ENCODE peak calls at places on chromosomes 5 and 9, in four cellular contexts. N is H9, A is IMR-90, Q is H1. G is an unnamed sample.

GRCh38 chr5:91178461-91178860 is 204.7 kb downstream of the ARRDC3 start:
- DNase-seq in N (no peak), A (peak), Q (no peak), G (no peak)

GRCh38 chr9:88060746-88061145 is 77.5 kb downstream of the SPATA31C2 start:
- DNase-seq in N (no peak), A (no peak), Q (no peak), G (no peak)

GRCh38 chr5:106397700-106398099 is 1273.0 kb downstream of the EFNA5 start:
- DNase-seq in N (no peak), A (peak), Q (no peak), G (peak)

GRCh38 chr5:98497391-98497790 is 276.1 kb upstream of the RGMB start:
- DNase-seq in N (no peak), A (no peak), Q (no peak), G (no peak)

GRCh38 chr5:59276277-59276647 is 617.3 kb downstream of the PDE4D start:
- DNase-seq in N (no peak), A (no peak), Q (no peak), G (no peak)

GRCh38 chr5:91225848-91226686 is 157.1 kb downstream of the ARRDC3 start:
- DNase-seq in N (peak), A (no peak), Q (peak), G (peak)

GRCh38 chr5:169686137-169686536 is 49.1 kb downstream of the DOCK2 start:
- DNase-seq in N (no peak), A (no peak), Q (no peak), G (no peak)

GRCh38 chr5:93915142-93915553 is 173.7 kb upstream of the POU5F2 start:
- DNase-seq in N (no peak), A (peak), Q (no peak), G (peak)

GRCh38 chr9:1918642-1919041 is 96.5 kb upstream of the SMARCA2 start:
- DNase-seq in N (no peak), A (no peak), Q (no peak), G (no peak)

GRCh38 chr5:105877592-105877991 is 1793.1 kb downstream of the EFNA5 start:
- DNase-seq in N (no peak), A (no peak), Q (no peak), G (no peak)

GRCh38 chr9:108813951-108814601 is 41.7 kb downstream of the ACTL7B start:
- DNase-seq in N (peak), A (no peak), Q (no peak), G (peak)

GRCh38 chr5:180718810-180719453 is 20.9 kb downstream of the OR2Y1 start:
- DNase-seq in N (no peak), A (peak), Q (no peak), G (peak)

GRCh38 chr5:159099049-159099760 is 511 bp downstream of the EBF1 start:
- DNase-seq in N (peak), A (peak), Q (peak), G (peak)

GRCh38 chr9:106718996-106719395 is 144.0 kb upstream of the ZNF462 start:
- DNase-seq in N (no peak), A (peak), Q (no peak), G (no peak)

GRCh38 chr5:169064093-169064492 is 236.8 kb downstream of the SLIT3 start:
- DNase-seq in N (no peak), A (no peak), Q (no peak), G (no peak)

GRCh38 chr5:4802044-4802443 is 338.1 kb upstream of the ADAMTS16 start:
- DNase-seq in N (no peak), A (no peak), Q (no peak), G (peak)

GRCh38 chr5:128825826-128826225 is 139.5 kb upstream of the SLC27A6 start:
- DNase-seq in N (no peak), A (peak), Q (no peak), G (no peak)

GRCh38 chr5:59089767-59090166 is 506.9 kb downstream of the RAB3C start:
- DNase-seq in N (no peak), A (no peak), Q (no peak), G (no peak)

GRCh38 chr5:170159101-170159698 is 53.5 kb downstream of the FOXI1 start:
- DNase-seq in N (no peak), A (peak), Q (no peak), G (no peak)

GRCh38 chr5:139654875-139655491 is 6.8 kb downstream of the CXXC5 start:
- DNase-seq in N (no peak), A (no peak), Q (no peak), G (no peak)

GRCh38 chr5:56457887-56458451 is 224.8 kb upstream of the ANKRD55 start:
- DNase-seq in N (no peak), A (peak), Q (no peak), G (no peak)

GRCh38 chr5:112201141-112201540 is 217.9 kb downstream of the EPB41L4A start:
- DNase-seq in N (no peak), A (no peak), Q (no peak), G (no peak)

GRCh38 chr5:83567741-83568530 is 96.4 kb downstream of the VCAN start:
- DNase-seq in N (no peak), A (peak), Q (no peak), G (peak)

GRCh38 chr9:104351726-104352125 is 152.3 kb upstream of the OR13F1 start:
- DNase-seq in N (no peak), A (no peak), Q (no peak), G (no peak)

GRCh38 chr9:81146684-81147337 is 542.5 kb downstream of the TLE1 start:
- DNase-seq in N (no peak), A (peak), Q (no peak), G (no peak)

GRCh38 chr9:95505676-95506437 is 10.9 kb downstream of the PTCH1 start:
- DNase-seq in N (peak), A (peak), Q (peak), G (peak)

GRCh38 chr5:142544946-142545652 is 140.8 kb downstream of the FGF1 start:
- DNase-seq in N (no peak), A (peak), Q (no peak), G (peak)

GRCh38 chr5:93621340-93621872 is 38.4 kb downstream of the NR2F1 start:
- DNase-seq in N (peak), A (peak), Q (peak), G (peak)

GRCh38 chr9:114690308-114690707 is 8.3 kb upstream of the TEX48 start:
- DNase-seq in N (no peak), A (no peak), Q (no peak), G (no peak)

DNA sequence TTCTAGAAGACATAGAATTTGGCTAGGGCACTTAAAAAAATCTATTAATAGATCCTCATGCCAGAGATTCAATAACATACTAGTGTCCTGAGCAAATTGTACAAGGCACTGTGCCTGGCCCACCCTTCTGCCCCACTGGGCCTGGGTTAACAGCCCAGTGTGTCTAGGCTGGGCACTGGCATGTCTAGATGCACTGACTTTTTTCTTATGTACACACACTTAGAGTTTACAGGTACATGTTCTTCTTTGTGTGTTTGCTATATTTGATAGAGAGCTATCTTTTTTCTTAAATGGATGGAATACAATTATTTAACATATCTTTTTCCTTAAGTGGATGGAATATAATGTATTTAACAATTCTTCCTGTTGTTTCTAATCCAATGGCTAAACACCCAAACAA is 241.5 kb downstream of the AUH start:
- DNase-seq in N (no peak), A (no peak), Q (no peak), G (no peak)
- H4K8ac ChIP-seq in N (no peak), A (peak), Q (no peak), G (peak)

DNA sequence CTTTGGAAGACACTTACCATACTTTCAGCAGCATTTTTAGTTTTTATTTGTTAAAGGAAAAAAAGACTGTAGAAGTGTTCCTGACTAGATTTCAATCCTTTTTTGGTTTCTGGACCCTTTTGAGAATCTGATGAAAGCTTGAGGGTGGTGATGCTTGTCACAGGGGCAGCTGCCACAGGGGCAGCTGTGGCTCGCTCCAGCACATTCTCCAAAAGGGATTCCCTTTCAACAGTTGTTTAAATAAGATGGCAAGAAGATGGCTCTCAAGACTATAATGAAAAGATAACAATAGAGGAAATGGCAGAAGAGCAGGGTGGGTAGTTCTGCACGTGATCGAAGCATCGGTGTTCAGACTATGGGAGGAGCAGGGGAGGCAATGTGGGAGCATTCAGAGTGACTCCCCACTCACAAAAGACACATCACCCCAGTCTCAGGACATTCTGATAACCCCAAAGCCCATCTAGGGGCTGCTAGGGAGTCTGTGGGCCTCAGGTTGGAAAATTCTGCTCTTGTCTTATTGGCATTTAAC is 46.5 kb upstream of the TNFAIP8 start:
- DNase-seq in N (no peak), A (no peak), Q (no peak), G (no peak)
- H3K4ac ChIP-seq in N (no peak), A (no peak), Q (no peak), G (no peak)

GRCh38 chr9:136203406-136204085 is 1.4 kb downstream of the LHX3 start:
- DNase-seq in N (no peak), A (no peak), Q (no peak), G (no peak)
- H4K5ac ChIP-seq in N (no peak), A (no peak), Q (no peak), G (no peak)

GRCh38 chr5:133520991-133521706 is 91.2 kb downstream of the FSTL4 start:
- DNase-seq in N (no peak), A (no peak), Q (peak), G (no peak)
- H4K8ac ChIP-seq in N (no peak), A (no peak), Q (no peak), G (no peak)

GRCh38 chr9:125203259-125203658 is 2.9 kb downstream of the RABEPK start:
- DNase-seq in N (no peak), A (peak), Q (no peak), G (peak)

GRCh38 chr9:125204477-125204876 is 4.1 kb downstream of the RABEPK start:
- DNase-seq in N (no peak), A (no peak), Q (no peak), G (no peak)

DNA sequence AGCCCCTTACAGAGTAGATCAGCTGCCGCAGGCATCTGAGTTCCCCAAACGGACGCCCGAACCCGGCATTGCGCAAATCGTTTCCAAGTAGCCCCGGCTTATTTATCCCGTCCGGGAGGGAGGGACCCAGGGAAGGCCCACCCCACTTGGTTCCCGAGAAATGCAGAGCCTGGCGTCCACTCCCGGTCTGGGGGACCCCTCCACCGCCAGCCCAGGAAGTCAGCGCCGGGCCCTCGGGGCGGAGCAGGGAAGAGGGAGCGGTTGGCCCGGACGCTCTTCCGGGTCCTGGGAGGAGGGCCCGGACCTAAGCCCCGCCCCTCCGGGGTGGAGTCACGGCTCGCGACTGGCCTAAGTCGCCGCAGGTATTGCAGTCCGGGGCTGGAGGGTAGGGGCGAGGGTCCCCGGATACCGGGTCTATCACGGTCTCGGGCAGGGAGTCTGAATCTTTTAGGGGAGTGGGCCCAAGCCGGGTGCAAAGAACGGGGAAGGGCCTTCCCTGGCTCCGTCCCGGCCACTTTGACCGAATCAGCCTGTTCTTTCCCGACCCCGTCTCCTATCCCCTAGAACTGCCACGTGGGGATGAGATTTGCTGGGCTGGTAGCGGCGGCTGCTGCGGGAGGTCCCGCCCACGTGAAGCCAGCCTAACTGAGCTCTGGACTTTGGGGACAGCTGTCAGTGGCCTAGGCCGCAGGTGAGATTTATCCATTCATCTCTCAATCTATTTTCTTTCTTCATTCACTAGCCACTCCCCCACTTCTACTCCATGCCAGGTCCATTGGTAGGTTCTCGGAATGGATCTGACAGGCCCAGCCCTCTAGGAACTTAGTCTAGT is at the start of gene RABEPK:
- DNase-seq in N (peak), A (peak), Q (peak), G (peak)
- H3K4ac ChIP-seq in N (no peak), A (peak), Q (no peak), G (peak)

GRCh38 chr9:134918646-134919045 is 934 bp upstream of the FCN1 start:
- DNase-seq in N (no peak), A (no peak), Q (no peak), G (no peak)
- H4K5ac ChIP-seq in N (no peak), A (no peak), Q (no peak), G (no peak)

GRCh38 chr9:136563646-136564321 is 17.9 kb upstream of the NOTCH1 start:
- DNase-seq in N (no peak), A (no peak), Q (no peak), G (no peak)
- H4K8ac ChIP-seq in N (no peak), A (no peak), Q (peak), G (no peak)

GRCh38 chr9:130835441-130836298 is 616 bp downstream of the ABL1 start:
- DNase-seq in N (no peak), A (peak), Q (peak), G (peak)
- H3K4ac ChIP-seq in N (no peak), A (peak), Q (no peak), G (peak)

GRCh38 chr9:22036866-22037626 is 27.9 kb upstream of the CDKN2B start:
- DNase-seq in N (no peak), A (peak), Q (no peak), G (no peak)
- H4K5ac ChIP-seq in N (no peak), A (no peak), Q (no peak), G (no peak)

G was measured in mesendoderm.